ENCODE peak calls at places on chromosomes 13 and 19, in seven cellular contexts. P is IMR-90, M is renal cortical epithelial cell, E is fibroblast of lung, Z is NCI-H345, C is nucleus accumbens, D is ureter. F is an unnamed sample.

GRCh38 chr19:46861691-46862503 is 1.1 kb downstream of the ARHGAP35 start:
- DNase-seq in P (no peak), M (no peak), E (no peak), Z (no peak), C (no peak), D (no peak), F (peak; percentile 32)

GRCh38 chr19:17496337-17496997 is 15.0 kb upstream of the PGLS start:
- DNase-seq in P (peak; percentile 52), M (peak; percentile 42), E (peak; percentile 61), Z (peak; percentile 49), C (no peak), D (no peak), F (peak; percentile 58)

GRCh38 chr19:44891016-44891882 is at the start of gene TOMM40:
- DNase-seq in P (peak; percentile 100), M (peak; percentile 99), E (no peak), Z (peak; percentile 100), C (no peak), D (no peak), F (peak; percentile 99)

GRCh38 chr13:110161112-110161897 is 145.7 kb downstream of the COL4A1 start:
- DNase-seq in P (no peak), M (no peak), E (no peak), Z (no peak), C (no peak), D (no peak), F (no peak)

GRCh38 chr19:17348700-17349099 is 11.3 kb downstream of the GTPBP3 start:
- DNase-seq in P (peak; percentile 53), M (peak; percentile 23), E (peak; percentile 45), Z (peak; percentile 23), C (no peak), D (peak; percentile 74), F (no peak)

GRCh38 chr19:18741566-18742121 is 49.5 kb downstream of the COMP start:
- DNase-seq in P (no peak), M (peak; percentile 60), E (no peak), Z (peak; percentile 24), C (no peak), D (peak; percentile 78), F (no peak)

GRCh38 chr19:17938092-17938845 is 5.5 kb downstream of the CCDC124 start:
- DNase-seq in P (peak; percentile 88), M (peak; percentile 85), E (peak; percentile 81), Z (peak; percentile 24), C (no peak), D (peak; percentile 81), F (peak; percentile 85)

GRCh38 chr19:8334458-8335342 is 8.4 kb downstream of the KANK3 start:
- DNase-seq in P (peak; percentile 74), M (peak; percentile 19), E (peak; percentile 77), Z (peak; percentile 77), C (no peak), D (no peak), F (peak; percentile 82)

GRCh38 chr13:51829236-51829899 is 15.6 kb downstream of the TMEM272 start:
- DNase-seq in P (no peak), M (no peak), E (no peak), Z (no peak), C (no peak), D (no peak), F (no peak)

GRCh38 chr13:79307866-79308298 is 98.2 kb downstream of the RBM26 start:
- DNase-seq in P (peak; percentile 61), M (peak; percentile 37), E (peak; percentile 26), Z (no peak), C (no peak), D (no peak), F (peak; percentile 70)

GRCh38 chr19:13859361-13859880 is 17.5 kb upstream of the NANOS3 start:
- DNase-seq in P (peak; percentile 58), M (peak; percentile 65), E (no peak), Z (no peak), C (no peak), D (no peak), F (peak; percentile 63)